ENCODE peak calls at places on chromosomes 4 and X, in ten cellular contexts. One of them, this sample, is unnamed.

GRCh38 chrX:22024577-22024976 is 7.5 kb upstream of the PHEX start:
- DNase-seq in neuronal stem cell: no peak
- DNase-seq in adrenal gland: no peak
- DNase-seq in cardiac muscle cell: no peak
- DNase-seq in sigmoid colon: no peak
- DNase-seq in AG04450: no peak
- DNase-seq in lower lobe of right lung: no peak
- DNase-seq in uterus: no peak
- DNase-seq in ovary: no peak
- DNase-seq in substantia nigra: no peak
- DNase-seq in this sample: no peak

GRCh38 chrX:38206036-38206435 is 14.6 kb downstream of the SRPX start:
- DNase-seq in ovary: no peak
- DNase-seq in adrenal gland: no peak
- DNase-seq in lower lobe of right lung: no peak
- DNase-seq in uterus: no peak
- DNase-seq in AG04450: no peak
- DNase-seq in sigmoid colon: no peak
- DNase-seq in substantia nigra: no peak
- DNase-seq in cardiac muscle cell: no peak
- DNase-seq in neuronal stem cell: no peak
- DNase-seq in this sample: no peak

GRCh38 chr4:8370835-8371234 is 69.7 kb downstream of the ACOX3 start:
- DNase-seq in neuronal stem cell: no peak
- DNase-seq in sigmoid colon: peak
- DNase-seq in uterus: peak
- DNase-seq in ovary: no peak
- DNase-seq in substantia nigra: no peak
- DNase-seq in adrenal gland: no peak
- DNase-seq in cardiac muscle cell: no peak
- DNase-seq in AG04450: no peak
- DNase-seq in lower lobe of right lung: peak
- DNase-seq in this sample: no peak

GRCh38 chr4:68465058-68465457 is 17.8 kb downstream of the TMPRSS11E start:
- DNase-seq in substantia nigra: no peak
- DNase-seq in adrenal gland: no peak
- DNase-seq in uterus: no peak
- DNase-seq in ovary: no peak
- DNase-seq in AG04450: no peak
- DNase-seq in cardiac muscle cell: no peak
- DNase-seq in sigmoid colon: no peak
- DNase-seq in lower lobe of right lung: no peak
- DNase-seq in neuronal stem cell: no peak
- DNase-seq in this sample: no peak

GRCh38 chr4:24067781-24068193 is 177.9 kb upstream of the PPARGC1A start:
- DNase-seq in ovary: no peak
- DNase-seq in sigmoid colon: no peak
- DNase-seq in uterus: no peak
- DNase-seq in cardiac muscle cell: peak
- DNase-seq in substantia nigra: no peak
- DNase-seq in neuronal stem cell: no peak
- DNase-seq in lower lobe of right lung: no peak
- DNase-seq in AG04450: peak
- DNase-seq in adrenal gland: no peak
- DNase-seq in this sample: no peak

GRCh38 chr4:40871695-40872250 is 122.0 kb downstream of the NSUN7 start:
- DNase-seq in ovary: no peak
- DNase-seq in lower lobe of right lung: no peak
- DNase-seq in cardiac muscle cell: no peak
- DNase-seq in substantia nigra: no peak
- DNase-seq in sigmoid colon: no peak
- DNase-seq in neuronal stem cell: no peak
- DNase-seq in adrenal gland: no peak
- DNase-seq in AG04450: no peak
- DNase-seq in uterus: no peak
- DNase-seq in this sample: no peak

GRCh38 chrX:152632445-152633097 is 5.1 kb upstream of the GABRQ start:
- DNase-seq in cardiac muscle cell: peak
- DNase-seq in AG04450: peak
- DNase-seq in uterus: no peak
- DNase-seq in neuronal stem cell: peak
- DNase-seq in ovary: no peak
- DNase-seq in substantia nigra: peak
- DNase-seq in adrenal gland: peak
- DNase-seq in lower lobe of right lung: no peak
- DNase-seq in sigmoid colon: no peak
- DNase-seq in this sample: peak

GRCh38 chrX:72306085-72306801 is 529 bp upstream of the CITED1 start:
- DNase-seq in cardiac muscle cell: no peak
- DNase-seq in uterus: no peak
- DNase-seq in adrenal gland: no peak
- DNase-seq in sigmoid colon: no peak
- DNase-seq in substantia nigra: no peak
- DNase-seq in neuronal stem cell: no peak
- DNase-seq in AG04450: no peak
- DNase-seq in ovary: no peak
- DNase-seq in lower lobe of right lung: no peak
- DNase-seq in this sample: peak

GRCh38 chr4:55445921-55446577 is 50.3 kb downstream of the TMEM165 start:
- DNase-seq in ovary: no peak
- DNase-seq in AG04450: peak
- DNase-seq in substantia nigra: no peak
- DNase-seq in lower lobe of right lung: no peak
- DNase-seq in neuronal stem cell: no peak
- DNase-seq in uterus: no peak
- DNase-seq in cardiac muscle cell: peak
- DNase-seq in sigmoid colon: no peak
- DNase-seq in adrenal gland: no peak
- DNase-seq in this sample: no peak

GRCh38 chr4:151304755-151305154 is 20.6 kb downstream of the SH3D19 start:
- DNase-seq in substantia nigra: no peak
- DNase-seq in adrenal gland: no peak
- DNase-seq in cardiac muscle cell: no peak
- DNase-seq in ovary: no peak
- DNase-seq in lower lobe of right lung: no peak
- DNase-seq in sigmoid colon: no peak
- DNase-seq in AG04450: no peak
- DNase-seq in uterus: no peak
- DNase-seq in neuronal stem cell: no peak
- DNase-seq in this sample: peak

GRCh38 chrX:123424546-123424945 is 240.5 kb downstream of the GRIA3 start:
- DNase-seq in sigmoid colon: no peak
- DNase-seq in cardiac muscle cell: peak
- DNase-seq in adrenal gland: no peak
- DNase-seq in neuronal stem cell: no peak
- DNase-seq in uterus: no peak
- DNase-seq in lower lobe of right lung: no peak
- DNase-seq in substantia nigra: no peak
- DNase-seq in ovary: no peak
- DNase-seq in AG04450: no peak
- DNase-seq in this sample: no peak

GRCh38 chrX:118823263-118824172 is at the start of gene ZCCHC12:
- DNase-seq in sigmoid colon: peak
- DNase-seq in uterus: peak
- DNase-seq in lower lobe of right lung: peak
- DNase-seq in AG04450: no peak
- DNase-seq in ovary: peak
- DNase-seq in substantia nigra: peak
- DNase-seq in cardiac muscle cell: peak
- DNase-seq in adrenal gland: peak
- DNase-seq in neuronal stem cell: peak
- DNase-seq in this sample: peak

GRCh38 chrX:568341-568740 is 62.2 kb upstream of the SHOX start:
- DNase-seq in ovary: no peak
- DNase-seq in uterus: no peak
- DNase-seq in AG04450: no peak
- DNase-seq in sigmoid colon: no peak
- DNase-seq in cardiac muscle cell: no peak
- DNase-seq in neuronal stem cell: no peak
- DNase-seq in lower lobe of right lung: no peak
- DNase-seq in substantia nigra: no peak
- DNase-seq in adrenal gland: no peak
- DNase-seq in this sample: no peak

DNA sequence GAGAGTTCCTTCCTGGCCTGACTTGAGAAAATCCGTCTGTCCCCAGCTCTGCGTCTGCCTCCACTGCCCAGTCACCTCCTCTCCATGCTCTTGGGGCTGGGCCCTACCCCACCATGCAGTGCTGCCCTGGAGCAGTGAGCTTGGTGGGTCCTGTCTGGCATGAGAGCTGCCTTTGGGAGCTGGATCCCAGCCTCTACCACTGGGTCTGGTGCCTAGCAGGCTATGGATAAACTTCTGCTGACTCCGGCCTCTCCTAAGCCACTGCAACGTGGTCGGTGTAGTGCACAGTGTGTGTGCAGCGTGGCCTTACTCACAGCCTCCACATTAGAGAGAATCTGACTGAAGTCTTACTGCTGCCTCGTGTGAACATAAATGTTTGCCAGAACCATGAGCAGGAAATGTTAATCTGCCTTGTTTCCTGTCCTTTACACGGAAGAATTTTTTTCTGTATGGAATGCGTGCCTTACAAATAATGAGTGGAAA is 47.6 kb downstream of the HTT start:
- DNase-seq in cardiac muscle cell: peak
- DNase-seq in substantia nigra: no peak
- DNase-seq in uterus: no peak
- DNase-seq in AG04450: no peak
- DNase-seq in neuronal stem cell: no peak
- DNase-seq in adrenal gland: no peak
- DNase-seq in ovary: no peak
- DNase-seq in lower lobe of right lung: no peak
- DNase-seq in sigmoid colon: no peak
- DNase-seq in this sample: no peak
- H3K27ac ChIP-seq in cardiac muscle cell: peak
- H3K27ac ChIP-seq in substantia nigra: no peak
- H3K27ac ChIP-seq in uterus: peak
- H3K27ac ChIP-seq in AG04450: peak
- H3K27ac ChIP-seq in neuronal stem cell: no peak
- H3K27ac ChIP-seq in adrenal gland: peak
- H3K27ac ChIP-seq in ovary: no peak
- H3K27ac ChIP-seq in lower lobe of right lung: peak
- H3K27ac ChIP-seq in sigmoid colon: peak
- H3K27ac ChIP-seq in this sample: no peak

DNA sequence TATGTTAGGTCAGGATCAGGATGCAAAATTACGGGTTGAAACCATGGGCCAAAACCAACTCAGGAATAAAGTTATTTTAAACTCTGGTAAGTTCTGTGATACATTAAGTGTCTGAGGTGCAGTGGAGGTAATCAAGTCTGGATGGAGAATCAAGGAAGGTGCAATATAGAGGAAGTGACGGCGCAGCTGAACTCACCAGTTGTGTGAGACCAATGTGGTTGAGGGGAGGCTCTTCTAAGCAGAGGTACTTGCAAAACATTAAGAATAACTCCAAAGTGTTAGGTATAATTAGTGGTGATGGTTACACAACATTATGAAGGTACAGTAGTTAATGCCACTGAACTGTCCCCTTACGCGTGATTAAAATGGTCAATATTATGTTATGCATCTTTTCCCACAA is 19.7 kb downstream of the GAB3 start:
- DNase-seq in neuronal stem cell: no peak
- DNase-seq in adrenal gland: no peak
- DNase-seq in AG04450: no peak
- DNase-seq in lower lobe of right lung: no peak
- DNase-seq in ovary: no peak
- DNase-seq in cardiac muscle cell: no peak
- DNase-seq in substantia nigra: no peak
- DNase-seq in uterus: no peak
- DNase-seq in sigmoid colon: no peak
- DNase-seq in this sample: no peak
- H3K27ac ChIP-seq in neuronal stem cell: no peak
- H3K27ac ChIP-seq in adrenal gland: no peak
- H3K27ac ChIP-seq in AG04450: no peak
- H3K27ac ChIP-seq in lower lobe of right lung: peak
- H3K27ac ChIP-seq in ovary: no peak
- H3K27ac ChIP-seq in cardiac muscle cell: no peak
- H3K27ac ChIP-seq in substantia nigra: no peak
- H3K27ac ChIP-seq in uterus: peak
- H3K27ac ChIP-seq in sigmoid colon: peak
- H3K27ac ChIP-seq in this sample: no peak

GRCh38 chrX:87727615-87728014 is 210.0 kb downstream of the KLHL4 start:
- DNase-seq in cardiac muscle cell: no peak
- DNase-seq in substantia nigra: no peak
- DNase-seq in ovary: no peak
- DNase-seq in neuronal stem cell: no peak
- DNase-seq in sigmoid colon: no peak
- DNase-seq in lower lobe of right lung: no peak
- DNase-seq in adrenal gland: no peak
- DNase-seq in uterus: no peak
- DNase-seq in AG04450: no peak
- DNase-seq in this sample: no peak

GRCh38 chrX:87732133-87732532 is 214.5 kb downstream of the KLHL4 start:
- DNase-seq in sigmoid colon: no peak
- DNase-seq in uterus: no peak
- DNase-seq in AG04450: no peak
- DNase-seq in neuronal stem cell: no peak
- DNase-seq in cardiac muscle cell: no peak
- DNase-seq in substantia nigra: no peak
- DNase-seq in adrenal gland: no peak
- DNase-seq in ovary: no peak
- DNase-seq in lower lobe of right lung: no peak
- DNase-seq in this sample: peak

GRCh38 chrX:87728459-87728858 is 210.9 kb downstream of the KLHL4 start:
- DNase-seq in sigmoid colon: no peak
- DNase-seq in cardiac muscle cell: no peak
- DNase-seq in substantia nigra: no peak
- DNase-seq in adrenal gland: no peak
- DNase-seq in neuronal stem cell: no peak
- DNase-seq in AG04450: no peak
- DNase-seq in ovary: no peak
- DNase-seq in lower lobe of right lung: no peak
- DNase-seq in uterus: no peak
- DNase-seq in this sample: no peak

GRCh38 chrX:87728024-87728423 is 210.4 kb downstream of the KLHL4 start:
- DNase-seq in uterus: no peak
- DNase-seq in adrenal gland: no peak
- DNase-seq in sigmoid colon: no peak
- DNase-seq in lower lobe of right lung: no peak
- DNase-seq in substantia nigra: no peak
- DNase-seq in ovary: no peak
- DNase-seq in neuronal stem cell: no peak
- DNase-seq in AG04450: no peak
- DNase-seq in cardiac muscle cell: no peak
- DNase-seq in this sample: no peak
- H3K27ac ChIP-seq in uterus: no peak
- H3K27ac ChIP-seq in adrenal gland: no peak
- H3K27ac ChIP-seq in sigmoid colon: no peak
- H3K27ac ChIP-seq in lower lobe of right lung: no peak
- H3K27ac ChIP-seq in substantia nigra: no peak
- H3K27ac ChIP-seq in ovary: no peak
- H3K27ac ChIP-seq in neuronal stem cell: no peak
- H3K27ac ChIP-seq in AG04450: no peak
- H3K27ac ChIP-seq in cardiac muscle cell: no peak
- H3K27ac ChIP-seq in this sample: no peak

DNA sequence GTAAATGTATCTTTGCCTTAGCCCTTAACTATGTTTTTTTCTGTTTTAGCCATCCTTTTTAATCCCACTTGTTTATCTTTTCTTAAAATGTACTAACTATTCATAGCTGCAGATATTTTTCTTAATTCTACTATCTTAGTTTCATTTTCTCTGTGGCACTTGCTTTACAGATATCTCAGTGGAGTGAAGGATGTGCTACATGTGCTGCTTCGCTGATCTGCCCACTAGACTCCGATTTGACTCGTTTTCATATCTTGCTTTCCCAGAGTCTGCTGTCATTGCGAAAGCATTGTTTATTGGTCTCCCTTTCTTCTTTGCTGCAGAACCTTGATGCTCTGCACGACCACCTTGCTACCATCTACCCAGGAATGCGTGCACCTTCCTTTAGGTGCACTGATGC is 30.6 kb downstream of the GUCY1B1 start:
- DNase-seq in adrenal gland: no peak
- DNase-seq in AG04450: no peak
- DNase-seq in uterus: no peak
- DNase-seq in sigmoid colon: no peak
- DNase-seq in ovary: no peak
- DNase-seq in neuronal stem cell: no peak
- DNase-seq in cardiac muscle cell: no peak
- DNase-seq in lower lobe of right lung: no peak
- DNase-seq in substantia nigra: no peak
- DNase-seq in this sample: no peak
- H3K27ac ChIP-seq in adrenal gland: no peak
- H3K27ac ChIP-seq in AG04450: no peak
- H3K27ac ChIP-seq in uterus: no peak
- H3K27ac ChIP-seq in sigmoid colon: peak
- H3K27ac ChIP-seq in ovary: no peak
- H3K27ac ChIP-seq in neuronal stem cell: no peak
- H3K27ac ChIP-seq in cardiac muscle cell: no peak
- H3K27ac ChIP-seq in lower lobe of right lung: no peak
- H3K27ac ChIP-seq in substantia nigra: no peak
- H3K27ac ChIP-seq in this sample: no peak